ENCODE peak calls at places on chromosomes 13 and 19, in six cellular contexts. D is hepatocyte, M is tibial nerve, E is psoas muscle, J is tibial artery, S is heart left ventricle. K is an unnamed sample.

GRCh38 chr13:96834626-96835025 is 159.7 kb downstream of the OXGR1 start:
- DNase-seq in J (no peak), S (no peak), E (no peak), D (no peak), M (no peak), K (no peak)

GRCh38 chr13:87810920-87811344 is 139.8 kb downstream of the SLITRK5 start:
- DNase-seq in E (no peak), D (no peak), J (no peak), S (no peak), M (no peak), K (no peak)

GRCh38 chr13:43058318-43058674 is 34.9 kb downstream of the DNAJC15 start:
- DNase-seq in J (no peak), S (peak; percentile 26), D (peak; percentile 39), E (no peak), M (no peak), K (no peak)

GRCh38 chr19:52527954-52528326 is 472 bp downstream of the ZNF808 start:
- DNase-seq in E (peak; percentile 49), J (no peak), D (peak; percentile 40), S (peak; percentile 12), M (no peak), K (peak; percentile 62)

GRCh38 chr13:93248627-93249047 is 22.0 kb downstream of the GPC6 start:
- DNase-seq in J (no peak), D (peak; percentile 75), M (no peak), S (no peak), E (no peak), K (no peak)

GRCh38 chr13:41985788-41986508 is 25.0 kb upstream of the VWA8 start:
- DNase-seq in J (no peak), M (no peak), S (no peak), D (no peak), E (no peak), K (no peak)

GRCh38 chr19:38733241-38733492 is 11.1 kb downstream of the CAPN12 start:
- DNase-seq in E (no peak), D (no peak), S (no peak), J (no peak), M (no peak), K (no peak)

GRCh38 chr19:32859591-32859990 is 10.0 kb downstream of the SLC7A9 start:
- DNase-seq in M (no peak), E (peak; percentile 32), S (no peak), D (no peak), J (no peak), K (no peak)

GRCh38 chr19:18520848-18521691 is 800 bp downstream of the ELL start:
- DNase-seq in S (peak; percentile 42), E (peak; percentile 74), D (peak; percentile 52), M (peak; percentile 62), J (peak; percentile 59), K (peak; percentile 55)

DNA sequence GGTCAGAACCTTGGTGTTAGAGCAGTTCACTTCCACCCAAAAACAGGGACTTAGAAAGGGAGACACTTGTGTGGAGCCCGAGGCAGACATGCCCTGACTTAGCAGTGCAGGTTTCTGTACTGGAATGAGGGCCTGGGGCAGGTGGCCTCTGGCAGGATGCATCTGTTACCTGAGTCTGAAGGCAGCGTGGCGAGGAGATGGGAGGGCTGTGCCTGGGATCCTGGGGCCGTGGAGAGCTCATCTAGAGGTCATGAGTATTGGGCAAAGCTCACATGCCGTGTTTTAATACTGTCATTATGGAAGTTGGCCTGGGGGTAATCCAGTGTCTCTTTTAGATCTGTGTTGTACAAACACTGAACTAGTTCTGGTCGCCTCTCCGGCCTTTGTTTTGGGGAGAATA is 21.4 kb downstream of the KDM4B start:
- DNase-seq in J (no peak), D (no peak), S (no peak), E (no peak), M (no peak), K (no peak)
- H3K4me1 ChIP-seq in J (peaks cover 38% of the 10 kb centered on the region), D (peaks cover 18% of the 10 kb centered on the region), S (peaks cover 27% of the 10 kb centered on the region), E (peaks cover 38% of the 10 kb centered on the region), M (no peaks in the 10 kb centered on the region), K (peaks cover 17% of the 10 kb centered on the region)

GRCh38 chr13:99289265-99289664 is 17.9 kb downstream of the GPR183 start:
- DNase-seq in E (no peak), D (no peak), J (no peak), M (no peak), S (no peak), K (no peak)
- H3K4me1 ChIP-seq in E (peaks cover 23% of the 10 kb centered on the region), D (peaks cover 14% of the 10 kb centered on the region), J (peaks cover 37% of the 10 kb centered on the region), M (no peaks in the 10 kb centered on the region), S (peaks cover 8% of the 10 kb centered on the region), K (peaks cover 3% of the 10 kb centered on the region)

GRCh38 chr19:35869327-35870123 is 1.2 kb downstream of the APLP1 start:
- DNase-seq in D (peak; percentile 92), J (peak; percentile 38), M (no peak), S (peak; percentile 52), E (peak; percentile 69), K (peak; percentile 88)

GRCh38 chr19:35870798-35871197 is 2.4 kb downstream of the APLP1 start:
- DNase-seq in E (no peak), J (no peak), D (no peak), S (no peak), M (no peak), K (no peak)

GRCh38 chr19:35868172-35868822 is at the start of gene APLP1:
- DNase-seq in S (peak; percentile 81), M (no peak), D (peak; percentile 85), E (peak; percentile 68), J (peak; percentile 52), K (peak; percentile 84)

GRCh38 chr19:35871611-35872010 is 3.2 kb downstream of the APLP1 start:
- DNase-seq in S (no peak), J (no peak), E (no peak), M (no peak), D (no peak), K (no peak)

GRCh38 chr19:35868823-35869326 is 501 bp downstream of the APLP1 start:
- DNase-seq in J (no peak), E (no peak), S (no peak), M (no peak), D (no peak), K (no peak)
- H3K4me1 ChIP-seq in J (peaks cover 23% of the 10 kb centered on the region), E (peaks cover 6% of the 10 kb centered on the region), S (peaks cover 21% of the 10 kb centered on the region), M (no peaks in the 10 kb centered on the region), D (peaks cover 17% of the 10 kb centered on the region), K (no peaks in the 10 kb centered on the region)

GRCh38 chr13:65560936-65561335 is 1669.2 kb downstream of the PCDH9 start:
- DNase-seq in J (no peak), M (no peak), S (no peak), E (no peak), D (no peak), K (no peak)
- H3K4me1 ChIP-seq in J (no peaks in the 10 kb centered on the region), M (no peaks in the 10 kb centered on the region), S (no peaks in the 10 kb centered on the region), E (no peaks in the 10 kb centered on the region), D (no peaks in the 10 kb centered on the region), K (no peaks in the 10 kb centered on the region)

DNA sequence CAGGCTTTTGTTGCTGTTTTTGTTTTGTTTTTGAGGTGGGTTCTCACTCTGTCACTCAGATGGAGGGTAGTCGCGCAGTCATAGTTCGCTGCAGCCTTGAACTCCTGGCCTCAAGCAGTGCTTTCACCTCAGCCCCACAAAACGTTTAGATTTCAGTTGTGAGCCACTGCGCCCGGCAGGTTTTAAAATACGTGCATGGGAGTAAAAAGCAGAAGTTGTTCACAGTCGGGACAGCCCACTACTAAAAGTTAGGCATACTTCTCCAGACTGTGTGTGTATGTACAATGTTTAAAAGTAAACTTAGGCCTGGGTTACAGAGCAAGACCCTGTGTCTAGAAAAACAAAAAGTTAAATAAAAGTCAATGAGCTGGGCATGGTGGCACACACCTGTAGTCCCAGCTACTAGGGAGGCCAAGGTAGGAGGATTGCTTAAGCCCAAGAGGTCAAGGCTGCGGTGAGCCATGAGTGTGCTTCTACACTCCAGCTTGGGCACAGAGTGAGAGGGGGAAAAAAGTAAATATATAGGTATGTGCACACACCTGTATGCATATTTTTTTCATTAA is 6.1 kb downstream of the SAFB start:
- DNase-seq in E (no peak), S (no peak), D (no peak), M (no peak), J (no peak), K (no peak)
- H3K4me1 ChIP-seq in E (peaks cover 91% of the 10 kb centered on the region), S (peaks cover 33% of the 10 kb centered on the region), D (peaks cover 30% of the 10 kb centered on the region), M (no peaks in the 10 kb centered on the region), J (peaks cover 91% of the 10 kb centered on the region), K (peaks cover 23% of the 10 kb centered on the region)

DNA sequence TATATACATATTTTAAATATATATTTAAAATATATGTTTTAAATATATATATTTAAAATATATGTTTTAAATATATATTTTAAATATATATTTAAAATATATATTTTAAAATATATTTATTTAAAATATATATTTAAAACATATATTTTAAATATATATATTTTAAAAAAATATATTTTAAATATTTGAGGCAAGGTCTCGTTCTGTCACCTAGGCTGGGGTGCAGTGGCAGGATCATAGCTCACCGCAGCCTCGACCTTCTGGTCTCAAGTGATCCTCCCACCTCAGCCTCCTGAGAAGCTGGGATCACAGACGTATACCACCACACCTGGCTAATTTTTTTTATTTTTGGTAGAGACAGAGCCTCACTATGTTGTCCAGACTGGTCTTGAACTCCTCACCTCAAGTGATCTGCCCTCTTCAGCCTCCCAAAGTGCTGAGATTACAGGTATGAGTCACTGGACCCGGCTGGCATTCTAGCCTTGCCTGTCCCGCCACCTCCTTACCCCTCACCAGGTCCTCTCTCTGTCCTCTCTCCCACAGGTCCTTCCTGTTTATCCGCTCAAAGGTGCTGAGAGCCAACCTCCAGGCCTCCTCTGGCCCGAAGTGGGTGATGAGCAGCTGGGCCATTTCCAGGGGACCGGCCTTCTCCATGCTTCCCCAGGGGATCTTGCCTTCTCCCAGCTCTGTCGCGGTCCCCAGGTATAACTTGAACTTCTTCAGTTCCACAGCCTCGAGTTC is 564 bp downstream of the NLRP12 start:
- DNase-seq in E (no peak), S (no peak), M (no peak), J (no peak), D (no peak), K (no peak)
- H3K4me1 ChIP-seq in E (no peaks in the 10 kb centered on the region), S (no peaks in the 10 kb centered on the region), M (no peaks in the 10 kb centered on the region), J (no peaks in the 10 kb centered on the region), D (no peaks in the 10 kb centered on the region), K (no peaks in the 10 kb centered on the region)

K was measured in right cardiac atrium.